ENCODE peak calls at places on chromosomes 13 and 19, in seven cellular contexts. H, R, Z, M, V, B and T are unnamed samples.

GRCh38 chr19:47650695-47651094 is 41.8 kb downstream of the BICRA start:
- DNase-seq in V (no peak), B (no peak), M (no peak), R (no peak), H (no peak), Z (no peak), T (no peak)

GRCh38 chr19:8615813-8616596 is 5.5 kb upstream of the ADAMTS10 start:
- DNase-seq in H (peak; percentile 68), V (peak; percentile 68), Z (no peak), R (no peak), B (peak; percentile 62), M (no peak), T (no peak)

GRCh38 chr13:24625870-24626419 is 54.3 kb upstream of the ATP12A start:
- DNase-seq in Z (no peak), H (no peak), V (no peak), R (peak; percentile 40), B (no peak), M (no peak), T (no peak)

GRCh38 chr13:95627590-95627989 is 16.9 kb downstream of the DZIP1 start:
- DNase-seq in B (no peak), H (no peak), V (no peak), R (no peak), Z (no peak), M (no peak), T (no peak)

GRCh38 chr19:2516727-2517126 is 40.8 kb downstream of the GADD45B start:
- DNase-seq in B (no peak), H (no peak), V (no peak), Z (no peak), M (no peak), R (no peak), T (no peak)

GRCh38 chr13:112392719-112393118 is 16.6 kb downstream of the SPACA7 start:
- DNase-seq in Z (no peak), M (no peak), R (no peak), H (no peak), V (no peak), B (no peak), T (no peak)

GRCh38 chr19:46975011-46975917 is 44.4 kb upstream of the NPAS1 start:
- DNase-seq in V (no peak), R (no peak), B (no peak), M (no peak), Z (no peak), H (no peak), T (no peak)

GRCh38 chr19:4981681-4981958 is 12.7 kb downstream of the KDM4B start:
- DNase-seq in Z (no peak), H (no peak), B (no peak), V (peak; percentile 24), M (no peak), R (no peak), T (no peak)

GRCh38 chr13:114054269-114054668 is 78.2 kb downstream of the RASA3 start:
- DNase-seq in R (no peak), Z (no peak), M (no peak), B (no peak), H (peak; percentile 89), V (peak; percentile 82), T (no peak)

GRCh38 chr13:21675095-21676007 is 4.5 kb downstream of the FGF9 start:
- DNase-seq in B (no peak), V (peak; percentile 36), H (no peak), Z (no peak), R (no peak), M (no peak), T (peak; percentile 19)

GRCh38 chr13:54852831-54853230 is 1824.2 kb downstream of the OLFM4 start:
- DNase-seq in M (no peak), Z (no peak), V (no peak), H (no peak), B (no peak), R (no peak), T (no peak)

GRCh38 chr19:17405250-17406038 is at the start of gene BST2:
- DNase-seq in M (peak; percentile 87), Z (no peak), V (peak; percentile 39), H (peak; percentile 77), B (peak; percentile 93), R (peak; percentile 84), T (peak; percentile 88)

GRCh38 chr13:25286308-25286968 is 850 bp downstream of the MTMR6 start:
- DNase-seq in Z (no peak), H (no peak), B (peak; percentile 24), M (no peak), V (peak; percentile 49), R (no peak), T (peak; percentile 24)

GRCh38 chr13:100941811-100942361 is 267.3 kb upstream of the TMTC4 start:
- DNase-seq in M (no peak), H (no peak), V (no peak), Z (no peak), R (no peak), B (no peak), T (no peak)

GRCh38 chr13:67229438-67230242 is 496 bp downstream of the PCDH9 start:
- DNase-seq in B (no peak), V (peak; percentile 16), H (no peak), Z (no peak), R (no peak), M (no peak), T (no peak)

GRCh38 chr13:102650444-102650843 is 44.4 kb downstream of the METTL21C start:
- DNase-seq in Z (no peak), H (no peak), V (no peak), R (no peak), B (no peak), M (no peak), T (no peak)

GRCh38 chr13:51614350-51614786 is 30.1 kb downstream of the WDFY2 start:
- DNase-seq in M (peak; percentile 56), V (peak; percentile 64), H (no peak), Z (no peak), R (no peak), B (no peak), T (peak; percentile 17)

GRCh38 chr13:34086281-34086680 is 268.3 kb downstream of the RFC3 start:
- DNase-seq in H (no peak), M (peak; percentile 31), B (no peak), Z (no peak), V (no peak), R (peak; percentile 6), T (no peak)

GRCh38 chr13:54958781-54959180 is 1930.2 kb downstream of the OLFM4 start:
- DNase-seq in H (no peak), B (no peak), R (no peak), M (no peak), V (peak; percentile 1), Z (no peak), T (no peak)

GRCh38 chr13:77857810-77858209 is 60.8 kb downstream of the EDNRB start:
- DNase-seq in V (no peak), Z (no peak), B (no peak), M (no peak), R (no peak), H (no peak), T (no peak)
- TF ChIP-seq TAF1 in V (no peak), Z (no peak), B (no peak), M (no peak), R (no peak), H (no peak), T (no peak)

GRCh38 chr13:26456578-26457119 is 100.8 kb upstream of the WASF3 start:
- DNase-seq in Z (no peak), V (no peak), R (no peak), M (no peak), B (no peak), H (no peak), T (no peak)

GRCh38 chr13:26458196-26458734 is 99.2 kb upstream of the WASF3 start:
- DNase-seq in V (no peak), M (no peak), Z (no peak), H (no peak), B (no peak), R (no peak), T (no peak)

GRCh38 chr13:26459276-26460131 is 98.0 kb upstream of the WASF3 start:
- DNase-seq in H (no peak), M (no peak), Z (no peak), R (no peak), V (no peak), B (no peak), T (no peak)

GRCh38 chr13:26460652-26461051 is 96.8 kb upstream of the WASF3 start:
- DNase-seq in H (no peak), M (no peak), R (no peak), Z (no peak), B (no peak), V (no peak), T (no peak)

DNA sequence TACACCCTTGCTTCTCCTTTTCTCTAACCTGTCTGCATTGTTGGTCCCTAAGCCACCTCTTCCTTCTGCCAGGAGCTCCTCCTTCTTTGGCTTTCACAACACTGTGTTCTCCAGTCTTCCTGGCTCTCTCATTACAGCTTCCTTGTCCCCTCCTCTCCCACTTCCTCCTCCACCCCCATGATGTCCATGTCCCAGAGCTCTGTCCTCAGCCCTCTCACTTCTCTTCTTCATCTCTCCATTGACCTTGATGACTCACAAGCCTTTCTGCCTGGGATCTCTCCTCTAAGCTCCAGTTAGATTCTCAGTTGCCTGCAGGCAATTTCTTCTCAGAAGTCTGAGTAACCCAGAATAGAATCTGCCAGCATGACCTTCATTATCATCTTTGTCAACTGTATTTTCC is 100.3 kb upstream of the WASF3 start:
- DNase-seq in M (no peak), R (no peak), Z (no peak), H (no peak), V (no peak), B (no peak), T (no peak)
- TF ChIP-seq TAF1 in M (no peak), R (no peak), Z (no peak), H (no peak), V (no peak), B (no peak), T (no peak)

DNA sequence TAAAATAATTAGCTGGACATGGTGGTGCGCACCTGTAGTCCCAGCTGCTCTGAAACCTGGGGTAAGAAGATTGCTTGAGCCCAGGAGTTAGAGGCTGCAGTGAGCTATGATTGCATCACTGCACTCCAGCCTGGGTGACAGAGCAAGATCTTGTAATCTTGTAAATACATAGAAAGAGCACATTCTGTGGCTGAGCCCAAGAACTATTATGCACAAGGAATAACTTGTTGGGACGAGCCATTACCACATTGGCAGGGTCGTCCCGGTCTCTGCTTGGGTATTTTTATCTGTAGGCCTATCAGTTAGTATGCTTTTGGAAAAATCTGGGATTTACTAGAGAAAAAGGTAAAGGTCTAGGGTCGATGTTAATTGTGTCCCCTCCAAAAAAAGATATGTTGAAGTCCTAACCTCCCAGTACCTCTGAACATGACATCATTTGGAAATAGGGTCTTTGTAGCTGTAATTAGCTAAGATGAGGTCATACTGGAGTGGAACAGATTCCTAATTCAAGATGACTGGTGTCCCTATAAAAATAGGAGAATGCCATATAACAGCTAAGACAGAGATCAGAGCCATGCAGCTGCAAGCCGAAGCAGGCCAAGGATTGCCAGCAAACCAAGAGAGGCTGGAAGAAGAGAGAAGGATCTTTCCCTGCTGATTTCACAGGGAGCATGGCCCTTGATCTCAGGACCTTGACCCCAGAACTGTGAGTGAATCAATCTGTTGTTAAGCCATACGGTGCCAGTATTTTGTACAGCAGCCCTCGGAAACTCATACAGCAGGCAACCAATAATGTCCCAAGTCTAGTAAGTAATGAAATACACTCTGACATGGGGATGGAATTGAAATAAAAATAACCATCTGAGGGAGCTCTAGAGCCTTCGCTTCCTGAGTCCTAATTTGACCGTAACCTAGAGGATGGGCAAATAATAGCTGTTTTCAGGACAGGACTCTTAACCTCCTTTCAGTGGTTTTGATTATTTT is 77.0 kb downstream of the TM9SF2 start:
- DNase-seq in Z (no peak), M (no peak), B (peak; percentile 47), H (no peak), V (no peak), R (no peak), T (no peak)
- TF ChIP-seq TAF1 in Z (no peak), M (no peak), B (no peak), H (no peak), V (no peak), R (no peak), T (no peak)

GRCh38 chr19:15194938-15195337 is 5.9 kb downstream of the NOTCH3 start:
- DNase-seq in R (no peak), M (no peak), V (no peak), H (no peak), Z (no peak), B (no peak), T (no peak)
- TF ChIP-seq TAF1 in R (no peak), M (no peak), V (no peak), H (no peak), Z (no peak), B (no peak), T (no peak)